ENCODE peak calls at places on chromosomes 6 and 20, in four cellular contexts. U, Q, L and G are unnamed samples.

GRCh38 chr6:107496892-107497684 is 7.2 kb downstream of the SOBP start:
- DNase-seq in U (no peak), L (no peak), Q (no peak), G (no peak)

GRCh38 chr20:24985802-24986201 is 6.7 kb downstream of the APMAP start:
- DNase-seq in Q (peak; percentile 26), L (no peak), U (no peak), G (peak; percentile 59)

GRCh38 chr6:139257291-139257690 is 34.5 kb downstream of the TXLNB start:
- DNase-seq in U (no peak), L (no peak), Q (no peak), G (no peak)

GRCh38 chr20:2654384-2654822 is 2.0 kb downstream of the NOP56 start:
- DNase-seq in Q (no peak), U (no peak), L (no peak), G (no peak)

GRCh38 chr6:31472259-31472658 is 25.7 kb upstream of the MICB start:
- DNase-seq in U (no peak), L (no peak), Q (no peak), G (no peak)

GRCh38 chr6:90347411-90347841 is 50.8 kb upstream of the BACH2 start:
- DNase-seq in L (no peak), U (no peak), Q (no peak), G (no peak)

GRCh38 chr20:17226410-17227198 is at the start of gene PCSK2:
- DNase-seq in Q (peak; percentile 63), L (peak; percentile 24), U (no peak), G (peak; percentile 51)

GRCh38 chr6:9516207-9516606 is 898.7 kb downstream of the TFAP2A start:
- DNase-seq in L (no peak), Q (no peak), U (peak; percentile 41), G (no peak)

GRCh38 chr6:36676142-36677058 is 2.1 kb upstream of the CDKN1A start:
- DNase-seq in Q (peak; percentile 56), U (peak; percentile 67), L (no peak), G (peak; percentile 43)

GRCh38 chr20:6921717-6922386 is 154.4 kb downstream of the BMP2 start:
- DNase-seq in L (no peak), Q (no peak), U (no peak), G (no peak)

GRCh38 chr6:8644306-8644705 is 209.0 kb upstream of the SLC35B3 start:
- DNase-seq in L (no peak), U (no peak), Q (no peak), G (no peak)

GRCh38 chr6:26033942-26034354 is 53.3 kb upstream of the HFE start:
- DNase-seq in U (no peak), Q (no peak), L (peak; percentile 61), G (no peak)

GRCh38 chr6:110999634-111000270 is 17.9 kb downstream of the RPF2 start:
- DNase-seq in U (no peak), Q (no peak), L (no peak), G (no peak)

GRCh38 chr6:112307707-112308106 is 39.4 kb upstream of the RFPL4B start:
- DNase-seq in L (no peak), U (no peak), Q (no peak), G (no peak)

GRCh38 chr6:32436995-32437836 is 2.5 kb upstream of the HLA-DRA start:
- DNase-seq in U (no peak), Q (no peak), L (no peak), G (no peak)

GRCh38 chr6:5025911-5026819 is 22.3 kb upstream of the RPP40 start:
- DNase-seq in U (no peak), L (peak; percentile 48), Q (peak; percentile 73), G (peak; percentile 80)

GRCh38 chr6:168414696-168415095 is 26.3 kb upstream of the SMOC2 start:
- DNase-seq in U (no peak), Q (no peak), L (no peak), G (no peak)

GRCh38 chr6:6696867-6697531 is 108.5 kb downstream of the LY86 start:
- DNase-seq in L (peak; percentile 46), Q (peak; percentile 77), U (peak; percentile 33), G (peak; percentile 86)

GRCh38 chr20:2390971-2391675 is 10.4 kb downstream of the TGM6 start:
- DNase-seq in U (no peak), Q (no peak), L (no peak), G (no peak)

GRCh38 chr20:47859255-47859654 is 74.0 kb upstream of the SULF2 start:
- DNase-seq in U (no peak), L (no peak), Q (no peak), G (no peak)

GRCh38 chr20:64079273-64080012 is at the start of gene RGS19:
- DNase-seq in L (peak; percentile 81), Q (peak; percentile 86), U (peak; percentile 70), G (peak; percentile 98)

GRCh38 chr6:90928051-90928450 is 341.2 kb upstream of the MAP3K7 start:
- DNase-seq in Q (no peak), L (no peak), U (no peak), G (no peak)

GRCh38 chr6:85360794-85361642 is 88.9 kb upstream of the NT5E start:
- DNase-seq in U (peak; percentile 82), Q (no peak), L (no peak), G (no peak)

GRCh38 chr20:3543901-3544507 is 73.2 kb downstream of the ATRN start:
- DNase-seq in Q (no peak), L (no peak), U (no peak), G (no peak)

GRCh38 chr6:169008641-169009040 is 245.0 kb downstream of the THBS2 start:
- DNase-seq in U (no peak), L (no peak), Q (no peak), G (no peak)

GRCh38 chr20:60187683-60188082 is 229.5 kb downstream of the CDH26 start:
- DNase-seq in Q (no peak), U (no peak), L (no peak), G (no peak)

GRCh38 chr20:37706298-37706697 is 12.5 kb downstream of the CTNNBL1 start:
- DNase-seq in L (no peak), U (no peak), Q (no peak), G (no peak)

GRCh38 chr6:72132851-72133250 is 246.5 kb downstream of the RIMS1 start:
- DNase-seq in U (no peak), L (no peak), Q (no peak), G (no peak)

GRCh38 chr6:43916924-43917877 is 147.2 kb downstream of the VEGFA start:
- DNase-seq in Q (peak; percentile 80), U (no peak), L (peak; percentile 49), G (no peak)

GRCh38 chr20:6053776-6054688 is at the start of gene LRRN4:
- DNase-seq in L (no peak), Q (no peak), U (peak; percentile 63), G (no peak)